ENCODE peak calls at places on chromosomes 3 and 15, in five cellular contexts. G, Q, O, F and L are unnamed samples.

GRCh38 chr3:102235679-102236078 is 199.1 kb upstream of the ZPLD1 start:
- DNase-seq in G (no peak), Q (peak), O (no peak), F (peak), L (peak)

GRCh38 chr3:18124501-18124900 is 300.6 kb downstream of the SATB1 start:
- DNase-seq in G (no peak), Q (peak), O (peak), F (no peak), L (peak)

GRCh38 chr3:62562017-62562416 is 188.7 kb upstream of the FEZF2 start:
- DNase-seq in G (no peak), Q (peak), O (peak), F (no peak), L (no peak)

GRCh38 chr15:100920516-100921135 is 1.5 kb downstream of the LRRK1 start:
- DNase-seq in G (no peak), Q (no peak), O (no peak), F (no peak), L (no peak)

GRCh38 chr3:20561166-20561565 is 375.2 kb upstream of the SGO1 start:
- DNase-seq in G (no peak), Q (peak), O (no peak), F (no peak), L (no peak)

GRCh38 chr15:100919481-100920405 is 586 bp downstream of the LRRK1 start:
- DNase-seq in G (no peak), Q (peak), O (peak), F (no peak), L (no peak)

GRCh38 chr15:91965501-91966180 is 112.1 kb downstream of the SLCO3A1 start:
- DNase-seq in G (no peak), Q (peak), O (peak), F (peak), L (peak)

GRCh38 chr15:100114100-100114499 is 227.7 kb downstream of the ADAMTS17 start:
- DNase-seq in G (no peak), Q (peak), O (no peak), F (no peak), L (no peak)

GRCh38 chr3:170180107-170180951 is 1.2 kb downstream of the PHC3 start:
- DNase-seq in G (no peak), Q (peak), O (peak), F (no peak), L (no peak)

GRCh38 chr3:182238141-182238540 is 526.4 kb downstream of the SOX2 start:
- DNase-seq in G (no peak), Q (no peak), O (no peak), F (no peak), L (no peak)

GRCh38 chr3:50154840-50155490 is at the start of gene SEMA3F:
- DNase-seq in G (peak), Q (peak), O (no peak), F (peak), L (no peak)

GRCh38 chr3:10676905-10677304 is 139.1 kb upstream of the SLC6A11 start:
- DNase-seq in G (no peak), Q (no peak), O (no peak), F (no peak), L (no peak)

GRCh38 chr3:38334656-38335055 is 11.9 kb upstream of the XYLB start:
- DNase-seq in G (no peak), Q (peak), O (no peak), F (no peak), L (no peak)

GRCh38 chr3:116785226-116785625 is 75.6 kb downstream of the TUSC7 start:
- DNase-seq in G (no peak), Q (no peak), O (no peak), F (no peak), L (no peak)

GRCh38 chr3:158165730-158166129 is 55.8 kb downstream of the RSRC1 start:
- DNase-seq in G (no peak), Q (peak), O (no peak), F (no peak), L (no peak)

GRCh38 chr15:96052572-96053038 is 277.9 kb upstream of the NR2F2 start:
- DNase-seq in G (no peak), Q (no peak), O (no peak), F (no peak), L (no peak)